ENCODE peak calls at places on chromosomes 13 and 19, in nine cellular contexts. One of them, this sample, is unnamed.

GRCh38 chr19:812819-813358 is 8.9 kb downstream of the PLPPR3 start:
- DNase-seq in stimulated activated CD4-positive, alpha-beta T cell treated with anti-CD3 and anti-CD28 coated beads, Interleukin-12 subunit alpha, Interleukin-12 subunit beta, amount 100 ng/mL, for 4 hours: no peak
- DNase-seq in stimulated activated CD8-positive, alpha-beta memory T cell treated with anti-CD3 and anti-CD28 coated beads, Interleukin-7, amount 100 ng/mL, for 1 hour: no peak
- DNase-seq in pancreas: peak; percentile 46
- DNase-seq in tibial artery: no peak
- DNase-seq in head of caudate nucleus: no peak
- DNase-seq in CD8-positive, alpha-beta memory T cell: no peak
- DNase-seq in IMR-90: no peak
- DNase-seq in H9: no peak
- DNase-seq in this sample: no peak

GRCh38 chr19:12065100-12065538 is 588 bp downstream of the ZNF844 start:
- DNase-seq in stimulated activated CD4-positive, alpha-beta T cell treated with anti-CD3 and anti-CD28 coated beads, Interleukin-12 subunit alpha, Interleukin-12 subunit beta, amount 100 ng/mL, for 4 hours: peak; percentile 15
- DNase-seq in stimulated activated CD8-positive, alpha-beta memory T cell treated with anti-CD3 and anti-CD28 coated beads, Interleukin-7, amount 100 ng/mL, for 1 hour: no peak
- DNase-seq in pancreas: no peak
- DNase-seq in tibial artery: peak; percentile 71
- DNase-seq in head of caudate nucleus: no peak
- DNase-seq in CD8-positive, alpha-beta memory T cell: no peak
- DNase-seq in IMR-90: peak; percentile 38
- DNase-seq in H9: no peak
- DNase-seq in this sample: peak; percentile 23

GRCh38 chr13:77979721-77980377 is 61.2 kb upstream of the EDNRB start:
- DNase-seq in stimulated activated CD4-positive, alpha-beta T cell treated with anti-CD3 and anti-CD28 coated beads, Interleukin-12 subunit alpha, Interleukin-12 subunit beta, amount 100 ng/mL, for 4 hours: no peak
- DNase-seq in stimulated activated CD8-positive, alpha-beta memory T cell treated with anti-CD3 and anti-CD28 coated beads, Interleukin-7, amount 100 ng/mL, for 1 hour: no peak
- DNase-seq in pancreas: no peak
- DNase-seq in tibial artery: no peak
- DNase-seq in head of caudate nucleus: no peak
- DNase-seq in CD8-positive, alpha-beta memory T cell: no peak
- DNase-seq in IMR-90: no peak
- DNase-seq in H9: no peak
- DNase-seq in this sample: no peak

GRCh38 chr19:39449116-39449797 is 3.9 kb downstream of the SUPT5H start:
- DNase-seq in stimulated activated CD4-positive, alpha-beta T cell treated with anti-CD3 and anti-CD28 coated beads, Interleukin-12 subunit alpha, Interleukin-12 subunit beta, amount 100 ng/mL, for 4 hours: no peak
- DNase-seq in stimulated activated CD8-positive, alpha-beta memory T cell treated with anti-CD3 and anti-CD28 coated beads, Interleukin-7, amount 100 ng/mL, for 1 hour: no peak
- DNase-seq in pancreas: no peak
- DNase-seq in tibial artery: no peak
- DNase-seq in head of caudate nucleus: no peak
- DNase-seq in CD8-positive, alpha-beta memory T cell: no peak
- DNase-seq in IMR-90: no peak
- DNase-seq in H9: no peak
- DNase-seq in this sample: no peak

GRCh38 chr19:15464394-15465385 is at the start of gene RASAL3:
- DNase-seq in stimulated activated CD4-positive, alpha-beta T cell treated with anti-CD3 and anti-CD28 coated beads, Interleukin-12 subunit alpha, Interleukin-12 subunit beta, amount 100 ng/mL, for 4 hours: peak; percentile 60
- DNase-seq in stimulated activated CD8-positive, alpha-beta memory T cell treated with anti-CD3 and anti-CD28 coated beads, Interleukin-7, amount 100 ng/mL, for 1 hour: peak; percentile 53
- DNase-seq in pancreas: no peak
- DNase-seq in tibial artery: no peak
- DNase-seq in head of caudate nucleus: no peak
- DNase-seq in CD8-positive, alpha-beta memory T cell: peak; percentile 60
- DNase-seq in IMR-90: no peak
- DNase-seq in H9: peak; percentile 59
- DNase-seq in this sample: no peak

GRCh38 chr19:5567360-5567970 is at the start of gene TINCR:
- DNase-seq in stimulated activated CD4-positive, alpha-beta T cell treated with anti-CD3 and anti-CD28 coated beads, Interleukin-12 subunit alpha, Interleukin-12 subunit beta, amount 100 ng/mL, for 4 hours: no peak
- DNase-seq in stimulated activated CD8-positive, alpha-beta memory T cell treated with anti-CD3 and anti-CD28 coated beads, Interleukin-7, amount 100 ng/mL, for 1 hour: no peak
- DNase-seq in pancreas: no peak
- DNase-seq in tibial artery: no peak
- DNase-seq in head of caudate nucleus: no peak
- DNase-seq in CD8-positive, alpha-beta memory T cell: no peak
- DNase-seq in IMR-90: no peak
- DNase-seq in H9: peak; percentile 71
- DNase-seq in this sample: no peak

GRCh38 chr19:48565090-48565489 is 13.1 kb downstream of the SULT2B1 start:
- DNase-seq in stimulated activated CD4-positive, alpha-beta T cell treated with anti-CD3 and anti-CD28 coated beads, Interleukin-12 subunit alpha, Interleukin-12 subunit beta, amount 100 ng/mL, for 4 hours: no peak
- DNase-seq in stimulated activated CD8-positive, alpha-beta memory T cell treated with anti-CD3 and anti-CD28 coated beads, Interleukin-7, amount 100 ng/mL, for 1 hour: no peak
- DNase-seq in pancreas: no peak
- DNase-seq in tibial artery: no peak
- DNase-seq in head of caudate nucleus: no peak
- DNase-seq in CD8-positive, alpha-beta memory T cell: no peak
- DNase-seq in IMR-90: peak; percentile 83
- DNase-seq in H9: no peak
- DNase-seq in this sample: no peak

GRCh38 chr13:44576396-44577235 is 486 bp upstream of the TSC22D1 start:
- DNase-seq in stimulated activated CD4-positive, alpha-beta T cell treated with anti-CD3 and anti-CD28 coated beads, Interleukin-12 subunit alpha, Interleukin-12 subunit beta, amount 100 ng/mL, for 4 hours: peak; percentile 33
- DNase-seq in stimulated activated CD8-positive, alpha-beta memory T cell treated with anti-CD3 and anti-CD28 coated beads, Interleukin-7, amount 100 ng/mL, for 1 hour: peak; percentile 16
- DNase-seq in pancreas: peak; percentile 55
- DNase-seq in tibial artery: no peak
- DNase-seq in head of caudate nucleus: no peak
- DNase-seq in CD8-positive, alpha-beta memory T cell: peak; percentile 21
- DNase-seq in IMR-90: no peak
- DNase-seq in H9: no peak
- DNase-seq in this sample: no peak

GRCh38 chr19:51207747-51208146 is 17.1 kb upstream of the CD33 start:
- DNase-seq in stimulated activated CD4-positive, alpha-beta T cell treated with anti-CD3 and anti-CD28 coated beads, Interleukin-12 subunit alpha, Interleukin-12 subunit beta, amount 100 ng/mL, for 4 hours: no peak
- DNase-seq in stimulated activated CD8-positive, alpha-beta memory T cell treated with anti-CD3 and anti-CD28 coated beads, Interleukin-7, amount 100 ng/mL, for 1 hour: no peak
- DNase-seq in pancreas: no peak
- DNase-seq in tibial artery: no peak
- DNase-seq in head of caudate nucleus: no peak
- DNase-seq in CD8-positive, alpha-beta memory T cell: no peak
- DNase-seq in IMR-90: no peak
- DNase-seq in H9: no peak
- DNase-seq in this sample: no peak

GRCh38 chr13:51826606-51827005 is 18.4 kb downstream of the TMEM272 start:
- DNase-seq in stimulated activated CD4-positive, alpha-beta T cell treated with anti-CD3 and anti-CD28 coated beads, Interleukin-12 subunit alpha, Interleukin-12 subunit beta, amount 100 ng/mL, for 4 hours: no peak
- DNase-seq in stimulated activated CD8-positive, alpha-beta memory T cell treated with anti-CD3 and anti-CD28 coated beads, Interleukin-7, amount 100 ng/mL, for 1 hour: no peak
- DNase-seq in pancreas: no peak
- DNase-seq in tibial artery: no peak
- DNase-seq in head of caudate nucleus: no peak
- DNase-seq in CD8-positive, alpha-beta memory T cell: no peak
- DNase-seq in IMR-90: no peak
- DNase-seq in H9: no peak
- DNase-seq in this sample: peak; percentile 54

GRCh38 chr19:6402834-6403608 is 10.1 kb upstream of the GTF2F1 start:
- DNase-seq in stimulated activated CD4-positive, alpha-beta T cell treated with anti-CD3 and anti-CD28 coated beads, Interleukin-12 subunit alpha, Interleukin-12 subunit beta, amount 100 ng/mL, for 4 hours: no peak
- DNase-seq in stimulated activated CD8-positive, alpha-beta memory T cell treated with anti-CD3 and anti-CD28 coated beads, Interleukin-7, amount 100 ng/mL, for 1 hour: no peak
- DNase-seq in pancreas: no peak
- DNase-seq in tibial artery: no peak
- DNase-seq in head of caudate nucleus: peak; percentile 81
- DNase-seq in CD8-positive, alpha-beta memory T cell: no peak
- DNase-seq in IMR-90: peak; percentile 52
- DNase-seq in H9: no peak
- DNase-seq in this sample: peak; percentile 81

GRCh38 chr13:87777395-87777794 is 106.2 kb downstream of the SLITRK5 start:
- DNase-seq in stimulated activated CD4-positive, alpha-beta T cell treated with anti-CD3 and anti-CD28 coated beads, Interleukin-12 subunit alpha, Interleukin-12 subunit beta, amount 100 ng/mL, for 4 hours: no peak
- DNase-seq in stimulated activated CD8-positive, alpha-beta memory T cell treated with anti-CD3 and anti-CD28 coated beads, Interleukin-7, amount 100 ng/mL, for 1 hour: no peak
- DNase-seq in pancreas: no peak
- DNase-seq in tibial artery: no peak
- DNase-seq in head of caudate nucleus: no peak
- DNase-seq in CD8-positive, alpha-beta memory T cell: no peak
- DNase-seq in IMR-90: no peak
- DNase-seq in H9: no peak
- DNase-seq in this sample: peak; percentile 46

GRCh38 chr13:43388282-43389034 is 365.1 kb downstream of the DNAJC15 start:
- DNase-seq in stimulated activated CD4-positive, alpha-beta T cell treated with anti-CD3 and anti-CD28 coated beads, Interleukin-12 subunit alpha, Interleukin-12 subunit beta, amount 100 ng/mL, for 4 hours: no peak
- DNase-seq in stimulated activated CD8-positive, alpha-beta memory T cell treated with anti-CD3 and anti-CD28 coated beads, Interleukin-7, amount 100 ng/mL, for 1 hour: no peak
- DNase-seq in pancreas: peak; percentile 32
- DNase-seq in tibial artery: no peak
- DNase-seq in head of caudate nucleus: no peak
- DNase-seq in CD8-positive, alpha-beta memory T cell: no peak
- DNase-seq in IMR-90: no peak
- DNase-seq in H9: no peak
- DNase-seq in this sample: peak; percentile 17

GRCh38 chr19:1468274-1469199 is 10.5 kb downstream of the C19orf25 start:
- DNase-seq in stimulated activated CD4-positive, alpha-beta T cell treated with anti-CD3 and anti-CD28 coated beads, Interleukin-12 subunit alpha, Interleukin-12 subunit beta, amount 100 ng/mL, for 4 hours: peak; percentile 50
- DNase-seq in stimulated activated CD8-positive, alpha-beta memory T cell treated with anti-CD3 and anti-CD28 coated beads, Interleukin-7, amount 100 ng/mL, for 1 hour: no peak
- DNase-seq in pancreas: peak; percentile 53
- DNase-seq in tibial artery: no peak
- DNase-seq in head of caudate nucleus: no peak
- DNase-seq in CD8-positive, alpha-beta memory T cell: no peak
- DNase-seq in IMR-90: peak; percentile 37
- DNase-seq in H9: no peak
- DNase-seq in this sample: no peak

GRCh38 chr19:3397266-3398022 is 31.1 kb downstream of the NFIC start:
- DNase-seq in stimulated activated CD4-positive, alpha-beta T cell treated with anti-CD3 and anti-CD28 coated beads, Interleukin-12 subunit alpha, Interleukin-12 subunit beta, amount 100 ng/mL, for 4 hours: no peak
- DNase-seq in stimulated activated CD8-positive, alpha-beta memory T cell treated with anti-CD3 and anti-CD28 coated beads, Interleukin-7, amount 100 ng/mL, for 1 hour: no peak
- DNase-seq in pancreas: peak; percentile 69
- DNase-seq in tibial artery: no peak
- DNase-seq in head of caudate nucleus: peak; percentile 40
- DNase-seq in CD8-positive, alpha-beta memory T cell: no peak
- DNase-seq in IMR-90: no peak
- DNase-seq in H9: peak; percentile 61
- DNase-seq in this sample: no peak

GRCh38 chr13:77422724-77423123 is 95.8 kb upstream of the MYCBP2 start:
- DNase-seq in stimulated activated CD4-positive, alpha-beta T cell treated with anti-CD3 and anti-CD28 coated beads, Interleukin-12 subunit alpha, Interleukin-12 subunit beta, amount 100 ng/mL, for 4 hours: no peak
- DNase-seq in stimulated activated CD8-positive, alpha-beta memory T cell treated with anti-CD3 and anti-CD28 coated beads, Interleukin-7, amount 100 ng/mL, for 1 hour: no peak
- DNase-seq in pancreas: no peak
- DNase-seq in tibial artery: no peak
- DNase-seq in head of caudate nucleus: no peak
- DNase-seq in CD8-positive, alpha-beta memory T cell: no peak
- DNase-seq in IMR-90: no peak
- DNase-seq in H9: no peak
- DNase-seq in this sample: no peak